ENCODE peak calls at places on chromosomes 5 and 9, in five cellular contexts. O is HFF-Myc, R is heart right ventricle, X is AG04450, F is fibroblast of pulmonary artery. M is an unnamed sample.
A peak's percentile ranks its signal among the peaks of the same experiment; 100 is the strongest.

GRCh38 chr5:75717082-75717922 is at the start of gene POC5:
- DNase-seq in O (peak; percentile 87), R (peak; percentile 96), X (peak; percentile 86), F (peak; percentile 97), M (peak; percentile 79)

GRCh38 chr5:151741678-151742423 is 16.6 kb downstream of the ATOX1 start:
- DNase-seq in O (no peak), R (no peak), X (peak; percentile 55), F (peak; percentile 62), M (no peak)

GRCh38 chr9:83281306-83282255 is 218.6 kb upstream of the RASEF start:
- DNase-seq in O (peak; percentile 39), R (no peak), X (no peak), F (peak; percentile 49), M (peak; percentile 46)

GRCh38 chr5:159588930-159589329 is 258.6 kb upstream of the IL12B start:
- DNase-seq in O (no peak), R (no peak), X (no peak), F (no peak), M (no peak)

GRCh38 chr5:160352308-160352707 is 18.1 kb downstream of the C1QTNF2 start:
- DNase-seq in O (no peak), R (no peak), X (no peak), F (no peak), M (no peak)

GRCh38 chr9:105993051-105993854 is 298.9 kb downstream of the TMEM38B start:
- DNase-seq in O (no peak), R (no peak), X (no peak), F (no peak), M (no peak)

GRCh38 chr5:172436874-172437369 is 17.4 kb downstream of the SH3PXD2B start:
- DNase-seq in O (no peak), R (no peak), X (no peak), F (no peak), M (no peak)

GRCh38 chr5:65828022-65828421 is 98.4 kb upstream of the ERBIN start:
- DNase-seq in O (no peak), R (no peak), X (no peak), F (no peak), M (no peak)

GRCh38 chr9:113154471-113154870 is 3.7 kb downstream of the SLC31A2 start:
- DNase-seq in O (peak; percentile 33), R (no peak), X (no peak), F (peak; percentile 26), M (peak; percentile 35)

GRCh38 chr5:172854451-172854871 is 20.4 kb downstream of the ERGIC1 start:
- DNase-seq in O (no peak), R (no peak), X (no peak), F (no peak), M (no peak)

GRCh38 chr5:177090813-177091212 is 4.1 kb downstream of the FGFR4 start:
- DNase-seq in O (no peak), R (no peak), X (no peak), F (no peak), M (no peak)

GRCh38 chr5:1208743-1209551 is 7.6 kb downstream of the SLC6A19 start:
- DNase-seq in O (no peak), R (peak; percentile 12), X (no peak), F (peak; percentile 10), M (no peak)

GRCh38 chr5:150177721-150178120 is 11.1 kb downstream of the CDX1 start:
- DNase-seq in O (no peak), R (no peak), X (no peak), F (no peak), M (no peak)

GRCh38 chr9:76730795-76731194 is 33.4 kb upstream of the PCA3 start:
- DNase-seq in O (no peak), R (no peak), X (no peak), F (peak; percentile 16), M (no peak)

DNA sequence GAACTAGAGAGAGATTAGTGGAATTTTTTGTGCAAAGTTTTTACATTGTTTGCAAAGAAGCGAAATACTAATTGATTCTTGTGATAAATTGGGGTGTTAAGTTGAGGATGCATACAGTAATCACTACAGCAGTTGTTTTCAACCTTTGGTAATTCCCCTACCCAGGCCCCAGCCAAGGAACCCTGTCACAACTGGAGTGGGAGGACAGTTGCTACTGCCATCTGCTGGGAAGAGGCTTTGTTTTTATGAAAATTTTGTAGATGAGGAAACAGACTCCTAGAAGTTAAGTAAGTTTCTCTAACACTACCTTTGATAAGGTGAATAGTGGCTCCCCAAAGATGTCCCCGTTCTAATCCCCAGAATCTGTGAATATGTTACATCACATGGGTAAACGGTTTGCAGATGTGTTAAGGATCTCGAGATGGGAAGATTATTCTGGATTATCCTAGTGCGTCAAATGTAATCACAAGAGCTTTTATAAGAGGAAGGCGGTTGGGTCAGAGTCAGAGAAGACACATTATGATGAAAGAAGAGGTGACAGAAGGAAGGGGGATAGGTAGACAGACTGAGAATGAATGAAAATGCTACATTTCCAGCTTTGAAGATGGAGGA is 34.0 kb upstream of the PPP1R2B start:
- DNase-seq in O (peak; percentile 2), R (no peak), X (no peak), F (peak; percentile 26), M (peak; percentile 16)
- H3K4me3 ChIP-seq in O (no peak overlapping the region), R (no peak overlapping the region), X (no peak overlapping the region), F (no peak overlapping the region), M (no peak overlapping the region)

GRCh38 chr9:124198948-124199347 is 58.8 kb upstream of the NEK6 start:
- DNase-seq in O (no peak), R (no peak), X (no peak), F (no peak), M (no peak)

GRCh38 chr9:124196814-124197176 is 61.0 kb upstream of the NEK6 start:
- DNase-seq in O (no peak), R (no peak), X (no peak), F (no peak), M (no peak)

GRCh38 chr9:124202447-124202971 is 55.2 kb upstream of the NEK6 start:
- DNase-seq in O (no peak), R (peak; percentile 35), X (no peak), F (peak; percentile 15), M (no peak)

GRCh38 chr9:124199474-124199873 is 58.3 kb upstream of the NEK6 start:
- DNase-seq in O (no peak), R (no peak), X (no peak), F (no peak), M (no peak)

GRCh38 chr9:124197177-124198095 is 60.3 kb upstream of the NEK6 start:
- DNase-seq in O (no peak), R (no peak), X (no peak), F (no peak), M (no peak)
- TF ChIP-seq CTCF in O (no peak), R (no peak), X (no peak), F (no peak), M (no peak)

GRCh38 chr5:113607361-113607760 is 93.9 kb downstream of the YTHDC2 start:
- DNase-seq in O (no peak), R (no peak), X (no peak), F (no peak), M (no peak)

GRCh38 chr5:113608113-113608551 is 94.6 kb downstream of the YTHDC2 start:
- DNase-seq in O (peak; percentile 2), R (no peak), X (no peak), F (peak; percentile 55), M (no peak)

GRCh38 chr5:113612060-113612496 is 98.6 kb downstream of the YTHDC2 start:
- DNase-seq in O (peak; percentile 7), R (no peak), X (peak; percentile 6), F (peak; percentile 66), M (no peak)

GRCh38 chr5:113601423-113601822 is 87.9 kb downstream of the YTHDC2 start:
- DNase-seq in O (no peak), R (no peak), X (no peak), F (no peak), M (no peak)

DNA sequence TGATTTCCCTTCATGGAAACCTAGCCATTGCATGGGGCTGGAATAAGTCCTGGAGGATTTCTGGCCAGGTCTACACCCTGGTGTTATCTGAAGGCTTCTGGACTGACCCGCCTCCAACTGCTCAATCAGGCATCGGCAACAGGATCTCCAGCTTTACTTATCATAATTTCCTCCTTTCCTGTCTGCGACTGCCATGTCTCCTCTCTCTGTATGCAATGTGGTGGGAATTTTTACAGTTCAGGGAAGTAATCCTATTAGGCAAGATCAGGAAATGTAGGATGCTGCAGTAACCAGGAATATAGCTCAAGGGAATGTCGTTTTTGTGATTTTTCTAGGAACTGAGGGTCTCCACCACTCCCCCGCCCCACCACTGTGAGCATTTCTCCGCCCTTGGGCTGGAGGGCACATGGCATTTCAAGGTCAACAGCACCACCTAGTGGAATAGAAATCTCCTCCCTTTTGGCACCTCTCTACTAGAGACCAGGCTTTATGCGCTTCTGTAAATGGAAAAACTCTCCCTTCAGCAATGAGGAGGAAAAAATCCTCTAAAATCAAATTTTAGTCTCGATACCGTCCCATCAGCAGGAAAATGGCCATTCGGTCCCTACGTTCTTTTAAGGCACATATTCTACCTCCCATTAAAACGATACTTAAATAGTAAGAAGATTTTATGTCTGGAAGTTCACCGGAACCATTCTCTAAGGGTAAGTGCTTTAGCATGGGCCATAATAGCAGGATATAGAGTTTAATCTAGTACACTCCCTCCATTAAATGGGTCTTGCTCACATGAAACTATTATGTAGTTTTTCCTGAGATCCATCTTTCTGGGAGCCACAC is 93.0 kb downstream of the YTHDC2 start:
- DNase-seq in O (peak; percentile 38), R (no peak), X (peak; percentile 18), F (peak; percentile 80), M (no peak)
- H3K4me3 ChIP-seq in O (no peak overlapping the region), R (peak overlapping the region; percentile 4), X (no peak overlapping the region), F (peak overlapping the region; percentile 30), M (no peak overlapping the region)

GRCh38 chr5:52693836-52694235 is 93.9 kb upstream of the ITGA1 start:
- DNase-seq in O (no peak), R (no peak), X (no peak), F (no peak), M (no peak)

GRCh38 chr5:52692618-52693017 is 95.1 kb upstream of the ITGA1 start:
- DNase-seq in O (no peak), R (no peak), X (no peak), F (no peak), M (no peak)

GRCh38 chr5:52692039-52692438 is 95.7 kb upstream of the ITGA1 start:
- DNase-seq in O (peak; percentile 27), R (no peak), X (peak; percentile 34), F (peak; percentile 27), M (no peak)

GRCh38 chr5:52690236-52690685 is 97.5 kb upstream of the ITGA1 start:
- DNase-seq in O (no peak), R (no peak), X (no peak), F (peak; percentile 68), M (no peak)

DNA sequence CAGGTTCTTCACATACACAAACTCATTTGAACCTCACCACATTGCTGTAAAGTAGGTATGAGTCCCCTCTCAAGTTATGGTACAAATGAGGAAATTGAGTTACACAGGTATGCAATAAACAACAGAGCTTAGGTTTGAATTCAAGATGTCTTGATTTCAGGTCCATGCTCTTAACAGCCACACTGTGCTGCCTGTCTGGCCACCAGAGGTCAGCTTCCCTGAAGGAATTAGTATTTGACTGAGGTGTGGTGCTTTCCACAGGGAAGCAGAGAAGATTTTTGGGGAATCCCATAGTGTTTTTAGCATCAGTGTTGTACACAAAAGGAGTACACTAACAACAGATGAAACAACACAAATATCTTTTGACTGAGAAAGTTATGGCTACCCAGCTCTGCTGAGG is 94.4 kb upstream of the ITGA1 start:
- DNase-seq in O (no peak), R (peak; percentile 31), X (no peak), F (peak; percentile 69), M (no peak)
- TF ChIP-seq CTCF in O (peak; percentile 67), R (peak; percentile 79), X (peak; percentile 62), F (peak; percentile 86), M (peak; percentile 74)

GRCh38 chr5:174751154-174751990 is 27.0 kb downstream of the MSX2 start:
- DNase-seq in O (no peak), R (no peak), X (no peak), F (no peak), M (no peak)
- H3K4me3 ChIP-seq in O (peak overlapping the region; percentile 46), R (peak overlapping the region; percentile 50), X (peak overlapping the region; percentile 55), F (peak overlapping the region; percentile 33), M (peak overlapping the region; percentile 51)

M was measured in AG09309.